ENCODE peak calls at places on chromosomes 12 and 14, in five cellular contexts. L, H, O, E and U are unnamed samples.

GRCh38 chr12:96219700-96220206 is 25.6 kb downstream of the ELK3 start:
- DNase-seq in L (peak; percentile 80), H (no peak), O (peak; percentile 91), E (no peak), U (no peak)

GRCh38 chr12:67929373-67929772 is 59.9 kb upstream of the IFNG-AS1 start:
- DNase-seq in L (no peak), H (no peak), O (no peak), E (no peak), U (no peak)

GRCh38 chr12:51974646-51975045 is 23.1 kb downstream of the ACVR1B start:
- DNase-seq in L (no peak), H (no peak), O (no peak), E (no peak), U (no peak)

GRCh38 chr14:67875175-67876006 is 55.8 kb downstream of the RAD51B start:
- DNase-seq in L (no peak), H (no peak), O (no peak), E (no peak), U (no peak)

GRCh38 chr12:68743416-68743815 is 2.6 kb upstream of the SLC35E3 start:
- DNase-seq in L (no peak), H (no peak), O (no peak), E (no peak), U (no peak)

GRCh38 chr12:7102582-7102981 is 6.4 kb downstream of the C1RL start:
- DNase-seq in L (no peak), H (no peak), O (no peak), E (no peak), U (no peak)

GRCh38 chr14:94139006-94139405 is 9.6 kb upstream of the IFI27L2 start:
- DNase-seq in L (no peak), H (no peak), O (no peak), E (no peak), U (no peak)

GRCh38 chr14:80618751-80619329 is 322.7 kb downstream of the CEP128 start:
- DNase-seq in L (no peak), H (no peak), O (no peak), E (no peak), U (no peak)

GRCh38 chr12:82694970-82695369 is 8.3 kb downstream of the TMTC2 start:
- DNase-seq in L (no peak), H (no peak), O (no peak), E (no peak), U (no peak)

GRCh38 chr12:3084742-3085141 is 7.6 kb downstream of the TSPAN9 start:
- DNase-seq in L (no peak), H (no peak), O (no peak), E (no peak), U (no peak)

GRCh38 chr14:81453166-81453766 is 53.1 kb upstream of the STON2 start:
- DNase-seq in L (peak; percentile 75), H (peak; percentile 69), O (no peak), E (peak; percentile 58), U (peak; percentile 51)

GRCh38 chr14:20603813-20604212 is 12.6 kb upstream of the RNASE12 start:
- DNase-seq in L (no peak), H (no peak), O (no peak), E (no peak), U (no peak)

GRCh38 chr14:68576496-68577244 is 216.2 kb downstream of the ZFP36L1 start:
- DNase-seq in L (peak; percentile 35), H (no peak), O (no peak), E (no peak), U (no peak)

GRCh38 chr12:130506844-130507243 is 169.2 kb downstream of the PIWIL1 start:
- DNase-seq in L (no peak), H (no peak), O (no peak), E (no peak), U (no peak)

GRCh38 chr12:4763549-4763948 is 43.3 kb downstream of the GALNT8 start:
- DNase-seq in L (peak; percentile 40), H (no peak), O (peak; percentile 66), E (no peak), U (peak; percentile 8)

GRCh38 chr12:10190558-10191388 is 11.9 kb downstream of the TMEM52B start:
- DNase-seq in L (peak; percentile 80), H (peak; percentile 71), O (no peak), E (peak; percentile 56), U (peak; percentile 22)

GRCh38 chr12:108666326-108666995 is 32.8 kb upstream of the SELPLG start:
- DNase-seq in L (no peak), H (no peak), O (no peak), E (no peak), U (no peak)

GRCh38 chr14:69107407-69108003 is 45.4 kb downstream of the DCAF5 start:
- DNase-seq in L (peak; percentile 78), H (peak; percentile 25), O (no peak), E (peak; percentile 20), U (no peak)

GRCh38 chr14:49218436-49219092 is 367.6 kb downstream of the RPS29 start:
- DNase-seq in L (no peak), H (no peak), O (no peak), E (no peak), U (no peak)

GRCh38 chr12:103751171-103751570 is 89.9 kb downstream of the NT5DC3 start:
- DNase-seq in L (no peak), H (no peak), O (no peak), E (no peak), U (no peak)

GRCh38 chr14:58875613-58876012 is 237.9 kb downstream of the DACT1 start:
- DNase-seq in L (no peak), H (no peak), O (no peak), E (no peak), U (no peak)

GRCh38 chr14:58428011-58428807 is 690 bp downstream of the KIAA0586 start:
- DNase-seq in L (peak; percentile 18), H (peak; percentile 8), O (no peak), E (no peak), U (peak; percentile 11)

GRCh38 chr12:53978477-53979356 is 4.0 kb upstream of the HOTAIR start:
- DNase-seq in L (peak; percentile 84), H (no peak), O (no peak), E (no peak), U (no peak)

GRCh38 chr14:26808407-26808806 is 210.6 kb upstream of the NOVA1 start:
- DNase-seq in L (no peak), H (no peak), O (no peak), E (no peak), U (no peak)

GRCh38 chr12:66678640-66679268 is at the start of gene GRIP1:
- DNase-seq in L (no peak), H (no peak), O (no peak), E (no peak), U (no peak)

GRCh38 chr12:57737467-57738141 is 938 bp downstream of the AGAP2 start:
- DNase-seq in L (peak; percentile 60), H (peak; percentile 26), O (no peak), E (no peak), U (peak; percentile 37)

GRCh38 chr12:94650143-94651056 is at the start of gene TMCC3:
- DNase-seq in L (peak; percentile 77), H (peak; percentile 78), O (peak; percentile 80), E (peak; percentile 21), U (peak; percentile 41)

DNA sequence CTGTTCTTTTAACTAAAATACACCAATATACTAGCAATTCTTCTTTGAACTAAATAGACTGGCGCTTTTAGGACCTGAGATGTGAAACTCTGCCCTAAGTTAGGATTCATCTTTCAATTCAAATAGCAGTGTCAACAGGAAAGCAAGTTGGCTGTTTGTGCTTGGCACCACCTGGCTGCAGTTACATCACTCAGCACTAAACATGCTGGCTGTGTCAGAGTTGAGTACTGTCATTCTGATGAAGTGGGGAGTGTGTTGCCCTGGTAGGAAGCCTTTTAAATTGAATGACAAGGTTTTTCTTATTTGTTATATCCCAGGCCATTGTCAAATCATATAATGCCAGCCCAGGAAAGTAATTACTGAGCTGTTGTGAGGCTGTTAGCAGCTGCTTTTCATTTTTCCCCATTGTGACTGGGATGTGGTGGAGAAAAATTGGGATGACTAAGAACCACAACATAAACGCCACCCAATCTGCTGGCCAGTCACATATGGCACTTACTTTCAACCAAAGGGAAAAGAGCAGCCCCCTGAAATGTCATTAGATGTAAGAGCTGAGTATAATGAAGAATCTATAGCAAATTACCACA is 106.5 kb upstream of the PRKD1 start:
- DNase-seq in L (no peak), H (no peak), O (no peak), E (no peak), U (no peak)
- TF ChIP-seq CTCF in L (no peak), H (no peak), O (no peak), E (no peak), U (no peak)

DNA sequence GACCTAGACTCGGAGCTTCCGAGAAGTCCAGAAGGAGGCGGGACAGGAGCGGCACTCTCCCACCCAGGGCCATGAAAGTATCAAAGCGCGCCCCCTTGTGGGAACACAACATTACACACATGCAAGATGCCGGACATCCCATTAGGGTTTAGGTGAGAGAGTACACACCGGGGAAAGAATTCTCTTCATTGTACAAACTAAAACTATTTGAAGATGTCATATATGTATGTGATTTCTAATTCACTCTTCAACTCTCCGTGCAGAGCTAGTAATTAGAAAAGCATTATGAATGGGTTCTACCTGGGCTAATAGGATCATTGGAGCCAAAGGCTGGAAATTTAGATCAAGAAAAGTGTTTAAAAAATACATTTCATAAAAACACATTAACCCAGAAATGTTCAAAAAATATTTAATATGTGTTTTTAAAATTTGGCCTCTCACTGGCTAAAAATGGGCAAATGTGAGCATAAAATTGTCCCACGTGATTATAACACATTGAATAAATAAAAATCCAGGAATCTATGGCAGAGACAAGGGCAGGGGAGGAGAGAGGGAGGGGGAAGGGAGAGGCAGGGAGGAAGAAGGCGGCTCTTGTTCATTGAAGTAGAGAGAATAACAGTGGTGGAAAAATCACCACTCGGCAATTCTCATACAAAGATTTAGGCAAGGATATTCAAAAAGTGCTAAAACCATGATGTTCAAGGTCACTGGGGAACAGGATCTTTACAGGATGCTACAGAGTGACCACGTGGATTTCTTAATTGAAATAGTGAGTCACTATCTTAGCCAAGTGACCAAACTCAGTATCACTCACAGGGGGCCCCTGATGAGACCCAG is 38.9 kb downstream of the FBXO21 start:
- DNase-seq in L (peak; percentile 77), H (no peak), O (peak; percentile 72), E (no peak), U (peak; percentile 78)
- TF ChIP-seq CTCF in L (peak; percentile 57), H (no peak), O (peak; percentile 67), E (no peak), U (peak; percentile 72)

GRCh38 chr14:101556566-101557320 is 4.6 kb upstream of the DIO3 start:
- DNase-seq in L (no peak), H (no peak), O (no peak), E (no peak), U (no peak)

GRCh38 chr14:101557321-101557695 is 4.0 kb upstream of the DIO3 start:
- DNase-seq in L (no peak), H (no peak), O (no peak), E (no peak), U (no peak)

GRCh38 chr14:101557811-101558738 is 3.2 kb upstream of the DIO3 start:
- DNase-seq in L (peak; percentile 54), H (no peak), O (no peak), E (no peak), U (no peak)

GRCh38 chr14:101554991-101555668 is 6.2 kb upstream of the DIO3 start:
- DNase-seq in L (peak; percentile 81), H (no peak), O (no peak), E (no peak), U (no peak)

DNA sequence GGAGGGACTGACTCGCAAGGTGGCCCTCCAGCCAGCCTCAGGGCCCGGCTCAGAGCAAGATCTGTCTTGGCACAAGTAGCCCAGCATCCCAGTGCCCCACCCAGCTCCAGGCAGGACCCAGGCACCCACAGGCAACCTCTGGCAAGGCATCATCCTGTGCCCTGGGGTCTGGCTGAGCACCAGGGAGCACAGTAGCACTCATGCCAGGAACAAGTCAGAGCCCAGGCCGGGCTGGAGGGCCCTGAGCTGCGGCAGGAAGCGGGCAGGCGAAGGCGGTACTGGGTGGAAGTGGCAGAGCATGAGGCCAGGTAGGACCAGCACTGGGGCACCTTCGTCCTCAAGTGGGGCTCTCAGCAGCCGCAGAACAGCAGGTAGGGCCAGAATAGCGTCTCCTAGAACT is 5.2 kb upstream of the DIO3 start:
- DNase-seq in L (no peak), H (no peak), O (no peak), E (no peak), U (no peak)
- TF ChIP-seq CTCF in L (no peak), H (no peak), O (no peak), E (no peak), U (no peak)

GRCh38 chr14:89015016-89015415 is 190.6 kb downstream of the TTC8 start:
- DNase-seq in L (no peak), H (no peak), O (no peak), E (no peak), U (no peak)
- TF ChIP-seq CTCF in L (no peak), H (no peak), O (no peak), E (no peak), U (peak; percentile 14)